ENCODE peak calls at places on chromosomes 11 and 22, in eight cellular contexts. Y is fibroblast of lung, L is psoas muscle, D is NB4, Z is fibroblast of the aortic adventitia, S is cardiac muscle cell, Q is neural progenitor cell, U is foreskin fibroblast. F is an unnamed sample.

GRCh38 chr11:109062445-109062844 is 359.5 kb upstream of the C11orf87 start:
- DNase-seq in L (no peak), Z (peak; percentile 45), Y (peak; percentile 56), Q (no peak), U (peak; percentile 67), S (no peak), D (no peak), F (peak; percentile 54)

GRCh38 chr22:29816980-29817379 is 21.1 kb downstream of the ASCC2 start:
- DNase-seq in Z (no peak), U (no peak), D (no peak), S (no peak), Q (no peak), L (no peak), Y (no peak), F (no peak)

GRCh38 chr11:69888671-69889076 is 69.5 kb upstream of the FGF3 start:
- DNase-seq in L (peak; percentile 70), Q (peak; percentile 83), S (peak; percentile 79), Z (peak; percentile 65), Y (peak; percentile 57), D (peak; percentile 63), U (peak; percentile 35), F (no peak)

GRCh38 chr22:46062971-46063631 is 86.1 kb upstream of the WNT7B start:
- DNase-seq in U (no peak), Z (no peak), S (no peak), Y (no peak), Q (no peak), L (peak; percentile 73), D (no peak), F (no peak)

GRCh38 chr11:72085836-72086475 is 5.3 kb downstream of the LRRC51 start:
- DNase-seq in Q (no peak), Z (no peak), D (no peak), L (no peak), Y (no peak), S (no peak), U (no peak), F (no peak)

GRCh38 chr22:37417264-37417663 is 10.0 kb downstream of the ELFN2 start:
- DNase-seq in L (no peak), Z (no peak), Y (no peak), U (no peak), S (no peak), Q (no peak), D (no peak), F (no peak)

GRCh38 chr11:119371778-119372182 is 9.7 kb downstream of the USP2 start:
- DNase-seq in Q (no peak), U (no peak), L (peak; percentile 88), Z (no peak), S (no peak), Y (no peak), D (peak; percentile 45), F (no peak)

GRCh38 chr11:45393334-45393733 is 107.2 kb upstream of the SYT13 start:
- DNase-seq in D (no peak), U (no peak), Z (no peak), Y (no peak), S (no peak), L (no peak), Q (no peak), F (no peak)

GRCh38 chr11:87778341-87778740 is 396.9 kb downstream of the RAB38 start:
- DNase-seq in D (no peak), L (no peak), Q (peak; percentile 2), U (no peak), Z (no peak), S (no peak), Y (no peak), F (no peak)

GRCh38 chr22:32042924-32043323 is at the start of gene SLC5A1:
- DNase-seq in Y (no peak), D (no peak), U (no peak), Z (no peak), S (no peak), L (no peak), Q (no peak), F (no peak)

GRCh38 chr22:33073989-33074391 is 15.8 kb upstream of the SYN3 start:
- DNase-seq in L (no peak), Q (no peak), U (no peak), Z (peak; percentile 1), S (no peak), D (no peak), Y (no peak), F (no peak)

GRCh38 chr11:117554601-117555333 is 227.1 kb downstream of the CEP164 start:
- DNase-seq in Q (no peak), U (no peak), Y (no peak), Z (no peak), S (no peak), L (no peak), D (no peak), F (no peak)

GRCh38 chr11:102883132-102883531 is 8.3 kb upstream of the MMP12 start:
- DNase-seq in Y (no peak), Z (peak; percentile 52), L (no peak), Q (no peak), U (no peak), D (no peak), S (no peak), F (no peak)

GRCh38 chr11:95254139-95254704 is 23.2 kb upstream of the SESN3 start:
- DNase-seq in L (peak; percentile 73), Q (peak; percentile 70), S (peak; percentile 88), Z (peak; percentile 92), Y (peak; percentile 92), D (peak; percentile 97), U (peak; percentile 84), F (peak; percentile 47)
- H3K4me3 ChIP-seq in L (peak overlapping the region; percentile 47), Q (peak overlapping the region; percentile 1), S (peak overlapping the region; percentile 8), Z (peak overlapping the region; percentile 19), Y (peak overlapping the region; percentile 45), D (peak overlapping the region; percentile 33), U (peak overlapping the region; percentile 44), F (peak overlapping the region; percentile 47)

GRCh38 chr22:17093081-17093480 is 8.3 kb downstream of the IL17RA start:
- DNase-seq in S (no peak), U (no peak), Z (no peak), D (no peak), Q (no peak), L (no peak), Y (no peak), F (no peak)

GRCh38 chr22:17097062-17097461 is 12.3 kb downstream of the IL17RA start:
- DNase-seq in D (peak; percentile 58), U (no peak), L (no peak), Z (no peak), Y (no peak), Q (no peak), S (no peak), F (no peak)

GRCh38 chr22:17096095-17096494 is 11.3 kb downstream of the IL17RA start:
- DNase-seq in Y (no peak), Z (no peak), U (no peak), S (no peak), L (no peak), D (no peak), Q (no peak), F (no peak)

GRCh38 chr22:17097701-17098100 is 12.9 kb downstream of the IL17RA start:
- DNase-seq in L (no peak), Y (no peak), U (no peak), Q (no peak), Z (no peak), D (no peak), S (no peak), F (no peak)

GRCh38 chr22:17095538-17095937 is 10.7 kb downstream of the IL17RA start:
- DNase-seq in Y (no peak), L (no peak), Z (peak; percentile 14), Q (peak; percentile 45), S (peak; percentile 22), D (peak; percentile 39), U (no peak), F (no peak)
- TF ChIP-seq CTCF in Y (peak; percentile 21), L (no peak), Z (peak; percentile 41), Q (peak; percentile 61), S (peak; percentile 42), D (peak; percentile 49), U (peak; percentile 37), F (peak; percentile 35)

GRCh38 chr11:135037828-135038227 is 625.8 kb upstream of the B3GAT1 start:
- DNase-seq in S (no peak), U (no peak), Z (no peak), Y (no peak), Q (no peak), L (no peak), D (no peak), F (no peak)
- H3K4me3 ChIP-seq in S (no peak overlapping the region), U (no peak overlapping the region), Z (no peak overlapping the region), Y (no peak overlapping the region), Q (no peak overlapping the region), L (no peak overlapping the region), D (no peak overlapping the region), F (no peak overlapping the region)

DNA sequence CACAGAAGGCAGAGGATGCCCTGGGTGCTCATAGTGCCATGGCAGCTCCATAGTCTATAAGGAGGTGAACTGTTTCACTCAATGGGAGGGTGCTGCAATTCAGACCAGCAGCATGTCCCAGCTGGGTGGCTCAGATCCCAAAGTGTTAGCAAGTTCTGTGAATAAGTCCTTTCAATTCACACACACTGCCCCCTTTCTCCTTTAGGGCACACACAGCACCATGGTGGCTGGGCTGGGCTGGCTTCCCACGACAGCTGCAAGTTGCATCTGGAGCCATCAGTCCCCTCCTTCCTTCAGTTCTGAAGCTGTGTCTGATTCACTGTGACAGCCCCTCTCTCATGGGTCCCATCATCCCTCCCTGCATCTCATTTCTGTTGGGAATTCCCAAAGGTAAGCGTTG is 324.2 kb upstream of the NCAM1 start:
- DNase-seq in Z (no peak), Q (no peak), D (no peak), S (no peak), U (no peak), L (no peak), Y (no peak), F (no peak)
- TF ChIP-seq CTCF in Z (no peak), Q (no peak), D (no peak), S (no peak), U (no peak), L (no peak), Y (no peak), F (no peak)

F was measured in AG04449.